ENCODE peak calls at places on chromosomes 2 and 18, in ten cellular contexts. Y is MG63; Z is NCI-H1048; B is hepatocyte; D is activated T-cell treated with anti-CD3 and anti-CD28 coated beads, Interleukin-2, amount 50 U/mL, for 72 hours; G is NCI-H1105; T is cardiac fibroblast; P is iPS-NIHi11; O is posterior cingulate gyrus; C is Calu3. W is an unnamed sample.

GRCh38 chr18:22796069-22796468 is 137.1 kb upstream of the RBBP8 start:
- DNase-seq in Y (no peak), Z (no peak), B (no peak), D (no peak), G (no peak), T (no peak), P (no peak), O (no peak), C (no peak), W (no peak)

GRCh38 chr2:196597531-196597930 is 42.0 kb upstream of the CCDC150 start:
- DNase-seq in Y (peak), Z (no peak), B (no peak), D (no peak), G (no peak), T (peak), P (no peak), O (no peak), C (no peak), W (no peak)

GRCh38 chr2:76895469-76895868 is 626.7 kb downstream of the LRRTM4 start:
- DNase-seq in Y (no peak), Z (no peak), B (peak), D (no peak), G (no peak), T (peak), P (no peak), O (no peak), C (no peak), W (no peak)

GRCh38 chr2:207624170-207625013 is 802 bp downstream of the METTL21A start:
- DNase-seq in Y (peak), Z (peak), B (peak), D (peak), G (peak), T (peak), P (peak), O (peak), C (peak), W (peak)

GRCh38 chr2:216229488-216229887 is 120.3 kb downstream of the XRCC5 start:
- DNase-seq in Y (no peak), Z (no peak), B (no peak), D (no peak), G (no peak), T (no peak), P (no peak), O (no peak), C (no peak), W (no peak)

GRCh38 chr2:217332866-217333265 is 473.0 kb upstream of the TNP1 start:
- DNase-seq in Y (no peak), Z (no peak), B (no peak), D (no peak), G (no peak), T (no peak), P (no peak), O (no peak), C (peak), W (no peak)

GRCh38 chr2:104844813-104845551 is 8.9 kb upstream of the POU3F3 start:
- DNase-seq in Y (no peak), Z (no peak), B (no peak), D (no peak), G (peak), T (no peak), P (peak), O (peak), C (no peak), W (no peak)

GRCh38 chr2:120344991-120345975 is 653 bp upstream of the INHBB start:
- DNase-seq in Y (peak), Z (no peak), B (peak), D (peak), G (no peak), T (no peak), P (no peak), O (no peak), C (peak), W (no peak)

GRCh38 chr18:58321986-58322385 is 278.0 kb downstream of the NEDD4L start:
- DNase-seq in Y (peak), Z (peak), B (peak), D (peak), G (peak), T (peak), P (peak), O (no peak), C (peak), W (peak)

GRCh38 chr2:74908763-74909444 is 49.5 kb upstream of the POLE4 start:
- DNase-seq in Y (peak), Z (no peak), B (no peak), D (no peak), G (no peak), T (peak), P (no peak), O (no peak), C (peak), W (no peak)

W was measured in stimulated activated CD4-positive, alpha-beta T cell treated with anti-CD3 and anti-CD28 coated beads, TNF-alpha, amount 100 ng/mL, for 1 hour.